ENCODE peak calls at places on chromosomes 6 and 20, in four cellular contexts. A, S, I and D are unnamed samples.

GRCh38 chr20:1935696-1936366 is 40.6 kb downstream of the SIRPA start:
- DNase-seq in I (no peak), S (no peak), A (no peak), D (peak; percentile 57)

GRCh38 chr20:43915209-43916072 is 789 bp downstream of the TOX2 start:
- DNase-seq in S (no peak), A (peak; percentile 24), I (peak; percentile 18), D (peak; percentile 43)

GRCh38 chr6:106025655-106026054 is 60.5 kb upstream of the PRDM1 start:
- DNase-seq in I (peak; percentile 13), S (no peak), A (peak; percentile 35), D (no peak)

GRCh38 chr20:32205502-32206382 is 1.8 kb downstream of the PLAGL2 start:
- DNase-seq in S (no peak), I (no peak), A (peak; percentile 40), D (no peak)

GRCh38 chr6:44268095-44268628 is 2.1 kb upstream of the TMEM151B start:
- DNase-seq in A (no peak), S (peak; percentile 29), I (peak; percentile 38), D (peak; percentile 64)

GRCh38 chr6:160357088-160357487 is 8.9 kb downstream of the SLC22A3 start:
- DNase-seq in I (no peak), A (no peak), S (no peak), D (no peak)

GRCh38 chr20:63124782-63125580 is 91.0 kb downstream of the YTHDF1 start:
- DNase-seq in I (no peak), S (no peak), A (no peak), D (no peak)

GRCh38 chr6:161618816-161619454 is 345.1 kb upstream of the AGPAT4 start:
- DNase-seq in I (peak; percentile 71), A (peak; percentile 77), S (peak; percentile 45), D (peak; percentile 51)

GRCh38 chr6:144602523-144603180 is 317.5 kb downstream of the UTRN start:
- DNase-seq in A (no peak), I (no peak), S (no peak), D (no peak)

GRCh38 chr20:51661609-51662178 is 106.5 kb downstream of the ATP9A start:
- DNase-seq in A (peak; percentile 53), S (no peak), I (peak; percentile 71), D (peak; percentile 54)

GRCh38 chr6:166691199-166691598 is 64.1 kb upstream of the RPS6KA2 start:
- DNase-seq in S (peak; percentile 14), I (peak; percentile 56), A (no peak), D (peak; percentile 61)

GRCh38 chr6:160076009-160076408 is 45.6 kb upstream of the SLC22A1 start:
- DNase-seq in S (no peak), A (no peak), I (no peak), D (no peak)

GRCh38 chr6:73713426-73714147 is 17.6 kb downstream of the CD109 start:
- DNase-seq in S (no peak), A (no peak), I (no peak), D (no peak)

GRCh38 chr6:139161169-139161568 is 26.3 kb downstream of the HECA start:
- DNase-seq in I (peak; percentile 75), A (peak; percentile 58), S (no peak), D (peak; percentile 53)

GRCh38 chr20:23159923-23160445 is 73.9 kb upstream of the CD93 start:
- DNase-seq in A (no peak), S (no peak), I (no peak), D (no peak)

GRCh38 chr6:47489995-47490394 is 12.4 kb downstream of the CD2AP start:
- DNase-seq in S (no peak), I (no peak), A (no peak), D (no peak)

GRCh38 chr6:53312355-53312754 is 36.4 kb downstream of the ELOVL5 start:
- DNase-seq in S (no peak), I (no peak), A (no peak), D (no peak)

GRCh38 chr20:59666586-59666985 is 62.2 kb downstream of the PHACTR3 start:
- DNase-seq in S (no peak), I (no peak), A (no peak), D (no peak)

GRCh38 chr6:158285321-158285960 is 26.8 kb upstream of the TULP4 start:
- DNase-seq in S (no peak), I (peak; percentile 28), A (peak; percentile 39), D (peak; percentile 20)

GRCh38 chr6:16803294-16804006 is 42.2 kb upstream of the ATXN1 start:
- DNase-seq in I (peak; percentile 88), S (peak; percentile 80), A (no peak), D (peak; percentile 65)

GRCh38 chr6:89058627-89059026 is 21.9 kb upstream of the PNRC1 start:
- DNase-seq in S (no peak), A (peak; percentile 38), I (no peak), D (no peak)

GRCh38 chr6:83215131-83216047 is 22.2 kb downstream of the RWDD2A start:
- DNase-seq in A (peak; percentile 80), S (peak; percentile 84), I (peak; percentile 74), D (peak; percentile 88)

GRCh38 chr6:18039481-18039880 is 52.0 kb upstream of the KIF13A start:
- DNase-seq in I (no peak), A (no peak), S (no peak), D (no peak)

GRCh38 chr6:135497412-135498177 is at the start of gene AHI1:
- DNase-seq in A (peak; percentile 90), I (peak; percentile 96), S (peak; percentile 90), D (peak; percentile 93)

GRCh38 chr20:47150403-47151152 is 205.9 kb downstream of the ZMYND8 start:
- DNase-seq in A (peak; percentile 71), I (peak; percentile 76), S (peak; percentile 77), D (peak; percentile 81)

GRCh38 chr20:62980380-62980960 is 26.3 kb downstream of the BHLHE23 start:
- DNase-seq in A (no peak), S (no peak), I (no peak), D (no peak)

GRCh38 chr20:44081476-44081875 is 105.5 kb downstream of the JPH2 start:
- DNase-seq in A (no peak), I (no peak), S (no peak), D (no peak)

GRCh38 chr6:128242765-128243403 is 277.5 kb downstream of the PTPRK start:
- DNase-seq in A (peak; percentile 75), S (peak; percentile 63), I (peak; percentile 36), D (peak; percentile 50)

DNA sequence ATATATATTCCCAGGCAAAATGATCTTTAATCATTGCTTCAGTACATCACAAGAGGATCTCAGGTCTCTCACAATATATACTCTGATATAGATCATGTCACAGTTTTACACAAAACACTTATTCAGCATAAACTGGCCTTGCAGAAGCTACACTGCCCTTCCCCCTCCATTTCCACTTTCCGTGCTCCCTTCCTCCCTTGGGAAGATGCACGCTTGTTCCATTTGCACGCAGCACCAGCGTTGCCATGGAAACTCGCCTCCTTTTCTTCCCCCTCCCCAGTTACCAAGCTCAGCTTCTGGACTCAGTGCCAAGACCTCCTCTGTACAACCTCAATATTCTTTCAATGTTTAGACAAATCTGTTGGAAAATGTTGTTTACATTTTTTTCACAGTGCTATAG is 154.6 kb downstream of the RFPL4B start:
- DNase-seq in S (peak; percentile 71), A (no peak), I (peak; percentile 61), D (peak; percentile 53)
- H3K4me3 ChIP-seq in S (peak overlapping the region; percentile 36), A (no peak overlapping the region), I (no peak overlapping the region), D (no peak overlapping the region)

DNA sequence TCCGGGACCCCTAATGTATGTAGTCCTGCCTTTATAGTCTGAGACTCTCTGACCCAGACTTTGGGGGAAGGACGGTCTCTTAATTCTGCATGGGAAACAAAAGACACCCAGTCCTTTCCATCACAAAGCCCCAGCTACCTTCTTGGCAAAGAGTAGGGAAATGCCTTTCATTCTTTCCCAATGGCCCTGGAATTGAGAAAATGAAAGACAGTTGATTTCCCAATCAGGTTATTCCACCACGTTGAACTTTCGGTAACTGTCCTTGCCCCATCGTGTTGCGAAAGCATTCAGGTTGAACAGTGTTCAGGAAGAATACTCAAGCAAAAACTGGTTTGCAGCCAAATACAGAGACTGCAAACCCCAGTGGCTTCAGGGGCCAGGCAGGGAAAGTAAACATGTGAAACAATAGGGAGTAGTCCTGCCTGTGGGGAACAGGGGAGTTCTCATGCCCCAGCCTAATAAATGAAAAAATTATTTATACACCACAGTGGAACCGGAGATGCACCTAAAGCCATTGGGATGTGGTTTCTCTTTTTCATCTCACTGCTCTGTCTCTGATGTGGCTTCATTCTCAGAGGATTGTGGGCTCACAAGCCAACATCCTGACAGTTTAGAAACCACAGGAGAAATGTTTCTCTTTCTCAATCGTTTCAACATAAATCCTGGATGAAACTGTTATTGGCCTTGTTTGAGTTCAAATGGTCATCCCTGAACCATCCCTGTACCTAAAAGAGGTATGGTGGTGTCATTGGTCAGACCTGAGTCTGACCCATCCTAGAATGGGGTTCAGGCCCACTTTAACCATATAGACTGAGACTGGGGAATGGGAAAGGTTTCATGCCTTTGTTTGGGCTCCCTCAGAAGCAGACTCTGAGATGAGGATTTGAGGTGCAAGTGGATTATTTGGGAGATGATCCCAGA is 44.2 kb upstream of the SLC9A8 start:
- DNase-seq in S (peak; percentile 59), A (peak; percentile 97), I (peak; percentile 93), D (peak; percentile 98)
- TF ChIP-seq CTCF in S (no peak), A (no peak), I (no peak), D (no peak)

DNA sequence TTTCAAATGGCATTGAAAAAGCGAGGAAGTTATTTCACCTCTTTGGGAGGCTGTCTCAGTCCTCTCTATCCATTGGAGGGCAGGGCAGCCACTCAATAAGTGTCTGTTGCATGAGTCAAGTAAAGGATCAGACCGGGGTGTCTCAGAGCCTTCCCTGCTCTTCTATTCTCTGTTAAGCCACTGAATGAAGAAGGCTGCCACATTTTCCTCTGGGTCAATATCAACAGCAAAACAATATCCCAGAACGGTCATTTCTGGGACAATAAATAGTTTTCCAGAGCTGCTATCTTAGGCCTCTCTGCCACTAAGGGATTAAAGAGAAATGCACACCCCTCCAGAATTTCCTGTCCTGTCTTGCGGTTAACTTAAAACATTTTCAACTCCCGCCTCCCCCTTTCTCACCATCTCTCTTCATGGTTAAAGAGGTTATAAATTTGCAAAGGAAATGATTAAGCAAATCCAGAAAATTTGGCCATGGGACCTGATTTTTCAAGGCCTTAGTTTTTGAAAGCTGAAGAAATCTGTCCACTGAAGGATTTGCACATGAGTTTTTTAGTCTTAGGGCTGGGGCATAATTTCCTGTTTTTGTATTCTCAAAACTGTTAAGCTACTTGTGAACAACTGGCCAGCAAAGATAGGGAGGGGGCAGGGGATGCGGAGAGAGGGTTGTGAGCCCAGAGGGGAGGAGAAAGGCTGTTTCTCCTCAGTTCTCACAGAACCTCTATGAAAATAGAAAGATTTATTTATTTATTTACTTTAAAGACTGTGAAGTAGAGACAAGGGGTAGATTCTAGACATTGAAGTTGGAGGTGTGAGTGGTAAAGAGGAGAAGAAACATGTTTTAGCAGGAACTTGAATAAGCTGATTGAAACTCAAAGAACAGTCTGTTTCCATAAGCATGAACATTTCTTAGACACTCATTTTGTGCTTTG is 135.7 kb downstream of the BCAS1 start:
- DNase-seq in A (peak; percentile 95), I (peak; percentile 79), S (peak; percentile 95), D (peak; percentile 91)
- H3K4me3 ChIP-seq in A (peak overlapping the region; percentile 15), I (no peak overlapping the region), S (no peak overlapping the region), D (no peak overlapping the region)

GRCh38 chr6:41334482-41335023 is 855 bp upstream of the NCR2 start:
- DNase-seq in S (no peak), A (no peak), I (no peak), D (no peak)
- TF ChIP-seq CTCF in S (peak; percentile 48), A (peak; percentile 4), I (peak; percentile 33), D (peak; percentile 22)